ENCODE peak calls at places on chromosomes 7 and 10, in eight cellular contexts. R is brain microvascular endothelial cell; T is colonic mucosa; A is Calu3; N is stimulated activated CD8-positive, alpha-beta memory T cell treated with anti-CD3 and anti-CD28 coated beads, Interleukin-7, amount 100 ng/mL, for 24 hours; K is left colon; X is effector CD4-positive, alpha-beta T cell; L is activated T-cell treated with anti-CD3 and anti-CD28 coated beads for 1 hour. U is an unnamed sample.

GRCh38 chr7:6637544-6638229 is 569 bp downstream of the ZNF316 start:
- DNase-seq in R (no peak), T (peak), A (peak), N (peak), K (no peak), X (peak), L (peak), U (no peak)

GRCh38 chr10:79420974-79421688 is 24.3 kb downstream of the ZCCHC24 start:
- DNase-seq in R (no peak), T (no peak), A (no peak), N (no peak), K (no peak), X (no peak), L (no peak), U (no peak)

GRCh38 chr10:97356318-97356914 is 21.9 kb upstream of the FRAT2 start:
- DNase-seq in R (no peak), T (no peak), A (no peak), N (no peak), K (no peak), X (no peak), L (no peak), U (no peak)

GRCh38 chr10:32204606-32205005 is 142.4 kb downstream of the EPC1 start:
- DNase-seq in R (no peak), T (no peak), A (no peak), N (no peak), K (no peak), X (no peak), L (no peak), U (no peak)

GRCh38 chr10:6343321-6344010 is 140.7 kb downstream of the PFKFB3 start:
- DNase-seq in R (no peak), T (no peak), A (no peak), N (no peak), K (no peak), X (no peak), L (no peak), U (no peak)

GRCh38 chr7:100837099-100837836 is 9.9 kb upstream of the EPHB4 start:
- DNase-seq in R (peak), T (peak), A (peak), N (peak), K (peak), X (peak), L (peak), U (peak)

GRCh38 chr7:46515844-46516590 is 594.9 kb upstream of the IGFBP3 start:
- DNase-seq in R (no peak), T (no peak), A (peak), N (no peak), K (no peak), X (no peak), L (no peak), U (no peak)

GRCh38 chr10:73855413-73855812 is 18.9 kb downstream of the CAMK2G start:
- DNase-seq in R (no peak), T (peak), A (no peak), N (no peak), K (no peak), X (no peak), L (no peak), U (no peak)

GRCh38 chr7:45061352-45061751 is 27.4 kb downstream of the NACAD start:
- DNase-seq in R (no peak), T (no peak), A (no peak), N (no peak), K (no peak), X (no peak), L (no peak), U (no peak)

GRCh38 chr7:4077980-4078379 is 604.1 kb upstream of the FOXK1 start:
- DNase-seq in R (no peak), T (no peak), A (no peak), N (no peak), K (no peak), X (no peak), L (no peak), U (peak)

GRCh38 chr7:143375298-143376034 is 5.7 kb upstream of the ZYX start:
- DNase-seq in R (no peak), T (no peak), A (no peak), N (no peak), K (no peak), X (peak), L (no peak), U (no peak)

GRCh38 chr7:130418306-130418705 is 22.5 kb downstream of the CEP41 start:
- DNase-seq in R (no peak), T (no peak), A (no peak), N (no peak), K (no peak), X (no peak), L (no peak), U (no peak)

GRCh38 chr10:23917251-23917908 is 291.6 kb upstream of the KIAA1217 start:
- DNase-seq in R (no peak), T (no peak), A (no peak), N (no peak), K (no peak), X (no peak), L (no peak), U (no peak)

GRCh38 chr7:15305002-15305600 is 256.7 kb downstream of the AGMO start:
- DNase-seq in R (peak), T (peak), A (peak), N (no peak), K (no peak), X (no peak), L (no peak), U (peak)

GRCh38 chr10:121217331-121217730 is 366.2 kb downstream of the WDR11 start:
- DNase-seq in R (no peak), T (no peak), A (no peak), N (no peak), K (no peak), X (no peak), L (no peak), U (no peak)

GRCh38 chr10:119370046-119370770 is 162.8 kb downstream of the GRK5 start:
- DNase-seq in R (peak), T (no peak), A (no peak), N (no peak), K (no peak), X (no peak), L (no peak), U (no peak)

GRCh38 chr10:42926831-42927230 is 144.2 kb downstream of the BMS1 start:
- DNase-seq in R (peak), T (no peak), A (no peak), N (no peak), K (no peak), X (no peak), L (no peak), U (no peak)

GRCh38 chr7:13727279-13727678 is 262.2 kb downstream of the ETV1 start:
- DNase-seq in R (no peak), T (no peak), A (no peak), N (no peak), K (no peak), X (no peak), L (no peak), U (no peak)

GRCh38 chr10:114956466-114956865 is 18.5 kb downstream of the TRUB1 start:
- DNase-seq in R (no peak), T (no peak), A (no peak), N (no peak), K (no peak), X (no peak), L (no peak), U (no peak)

U was measured in stomach.